ENCODE peak calls at places on chromosomes 5 and 9, in five cellular contexts. W is effector memory CD4-positive, alpha-beta T cell; Y is A549; E is sigmoid colon; G is left ventricle myocardium inferior. J is an unnamed sample.
A peak's percentile ranks its signal among the peaks of the same experiment; 100 is the strongest.

GRCh38 chr5:136038635-136039034 is 9.8 kb downstream of the TGFBI start:
- DNase-seq in W (no peak), Y (no peak), E (no peak), G (no peak), J (no peak)

GRCh38 chr9:79447760-79448159 is 124.0 kb upstream of the TLE4 start:
- DNase-seq in W (no peak), Y (no peak), E (no peak), G (no peak), J (no peak)

GRCh38 chr9:85702881-85703280 is 38.9 kb downstream of the AGTPBP1 start:
- DNase-seq in W (no peak), Y (no peak), E (no peak), G (no peak), J (no peak)

GRCh38 chr5:33343661-33344327 is 97.0 kb upstream of the TARS1 start:
- DNase-seq in W (no peak), Y (no peak), E (no peak), G (no peak), J (no peak)

GRCh38 chr5:11780641-11781345 is 123.5 kb downstream of the CTNND2 start:
- DNase-seq in W (no peak), Y (no peak), E (no peak), G (no peak), J (no peak)

GRCh38 chr5:162512935-162513575 is 445.5 kb downstream of the GABRG2 start:
- DNase-seq in W (no peak), Y (no peak), E (no peak), G (no peak), J (no peak)

GRCh38 chr5:115736690-115737005 is 79.8 kb downstream of the CDO1 start:
- DNase-seq in W (no peak), Y (no peak), E (no peak), G (no peak), J (no peak)

GRCh38 chr5:5316333-5316732 is 106.1 kb upstream of the ICE1 start:
- DNase-seq in W (no peak), Y (no peak), E (no peak), G (no peak), J (no peak)

GRCh38 chr5:157761690-157762611 is 18.4 kb downstream of the LSM11 start:
- DNase-seq in W (no peak), Y (peak; percentile 72), E (no peak), G (no peak), J (peak; percentile 44)

DNA sequence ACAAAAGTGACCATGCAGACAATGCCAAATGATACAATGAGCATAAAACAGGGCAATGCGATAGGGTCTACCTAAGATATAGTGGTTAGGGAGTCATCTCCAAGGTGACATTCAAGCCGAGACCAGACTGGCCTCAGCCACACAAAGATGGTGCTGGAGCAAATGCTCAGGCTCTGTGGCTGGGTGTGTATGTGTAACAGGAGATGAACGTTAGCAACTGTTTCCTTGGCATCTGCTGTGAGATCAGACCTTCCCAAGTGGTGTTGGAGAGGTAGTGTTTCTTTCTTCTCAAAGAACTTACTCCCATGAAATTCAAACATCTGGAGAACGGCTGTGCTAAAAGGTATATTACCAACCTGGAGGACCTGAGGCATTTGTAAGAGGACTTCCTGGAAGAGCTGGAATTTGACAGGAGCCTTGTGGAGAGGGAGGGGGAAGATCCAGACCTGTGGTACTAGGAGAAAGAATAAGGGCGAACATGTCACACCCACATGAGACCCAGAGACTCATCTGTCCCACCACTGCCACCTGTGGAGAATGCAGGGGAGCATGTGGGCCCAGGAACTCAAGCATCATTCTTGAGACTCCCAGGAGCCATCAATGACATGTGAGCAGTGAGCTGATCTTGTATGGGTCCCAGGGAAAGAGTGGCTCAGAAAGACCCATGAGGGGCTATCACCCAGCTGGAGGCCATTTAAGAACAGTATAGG is 21.4 kb upstream of the ANXA6 start:
- DNase-seq in W (no peak), Y (no peak), E (peak; percentile 22), G (no peak), J (no peak)
- H3K27ac ChIP-seq in W (no peak overlapping the region), Y (no peak overlapping the region), E (no peak overlapping the region), G (no peak overlapping the region), J (no peak overlapping the region)

GRCh38 chr5:13919087-13919486 is 25.4 kb downstream of the DNAH5 start:
- DNase-seq in W (no peak), Y (no peak), E (no peak), G (no peak), J (no peak)
- H3K27ac ChIP-seq in W (no peak overlapping the region), Y (no peak overlapping the region), E (no peak overlapping the region), G (no peak overlapping the region), J (no peak overlapping the region)

GRCh38 chr5:16812911-16813310 is 123.2 kb downstream of the MYO10 start:
- DNase-seq in W (no peak), Y (peak; percentile 79), E (no peak), G (no peak), J (no peak)

GRCh38 chr5:16810503-16810854 is 125.6 kb downstream of the MYO10 start:
- DNase-seq in W (no peak), Y (no peak), E (no peak), G (no peak), J (no peak)

GRCh38 chr5:16815432-16815831 is 120.7 kb downstream of the MYO10 start:
- DNase-seq in W (no peak), Y (no peak), E (no peak), G (no peak), J (no peak)

GRCh38 chr5:16809816-16810502 is 126.1 kb downstream of the MYO10 start:
- DNase-seq in W (no peak), Y (no peak), E (no peak), G (peak; percentile 43), J (no peak)

DNA sequence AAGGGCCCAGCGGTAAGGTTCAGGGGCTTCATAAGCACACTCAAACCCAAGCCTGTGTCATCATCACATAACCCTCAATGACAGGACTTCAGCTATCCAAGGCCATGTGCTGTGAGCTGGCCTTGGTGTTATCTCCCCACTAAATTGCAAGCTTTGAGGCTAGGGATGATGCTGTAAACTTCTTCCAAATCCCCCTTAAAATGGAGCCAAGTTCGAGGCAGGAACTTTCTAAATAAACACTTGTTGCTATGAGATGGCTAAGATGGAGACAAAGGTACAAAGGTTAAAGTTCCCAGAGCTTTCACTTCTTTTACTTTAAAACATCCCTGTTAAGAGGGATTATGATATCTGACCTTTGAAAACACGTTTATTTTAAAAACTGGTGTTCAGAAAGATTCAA is 123.6 kb downstream of the MYO10 start:
- DNase-seq in W (no peak), Y (no peak), E (no peak), G (no peak), J (no peak)
- H3K27ac ChIP-seq in W (no peak overlapping the region), Y (peak overlapping the region; percentile 63), E (no peak overlapping the region), G (no peak overlapping the region), J (no peak overlapping the region)

GRCh38 chr9:93126151-93126781 is 7.8 kb downstream of the NINJ1 start:
- DNase-seq in W (no peak), Y (no peak), E (peak; percentile 67), G (peak; percentile 16), J (no peak)
- H3K27ac ChIP-seq in W (peak overlapping the region; percentile 15), Y (no peak overlapping the region), E (peak overlapping the region; percentile 97), G (peak overlapping the region; percentile 93), J (peak overlapping the region; percentile 55)

DNA sequence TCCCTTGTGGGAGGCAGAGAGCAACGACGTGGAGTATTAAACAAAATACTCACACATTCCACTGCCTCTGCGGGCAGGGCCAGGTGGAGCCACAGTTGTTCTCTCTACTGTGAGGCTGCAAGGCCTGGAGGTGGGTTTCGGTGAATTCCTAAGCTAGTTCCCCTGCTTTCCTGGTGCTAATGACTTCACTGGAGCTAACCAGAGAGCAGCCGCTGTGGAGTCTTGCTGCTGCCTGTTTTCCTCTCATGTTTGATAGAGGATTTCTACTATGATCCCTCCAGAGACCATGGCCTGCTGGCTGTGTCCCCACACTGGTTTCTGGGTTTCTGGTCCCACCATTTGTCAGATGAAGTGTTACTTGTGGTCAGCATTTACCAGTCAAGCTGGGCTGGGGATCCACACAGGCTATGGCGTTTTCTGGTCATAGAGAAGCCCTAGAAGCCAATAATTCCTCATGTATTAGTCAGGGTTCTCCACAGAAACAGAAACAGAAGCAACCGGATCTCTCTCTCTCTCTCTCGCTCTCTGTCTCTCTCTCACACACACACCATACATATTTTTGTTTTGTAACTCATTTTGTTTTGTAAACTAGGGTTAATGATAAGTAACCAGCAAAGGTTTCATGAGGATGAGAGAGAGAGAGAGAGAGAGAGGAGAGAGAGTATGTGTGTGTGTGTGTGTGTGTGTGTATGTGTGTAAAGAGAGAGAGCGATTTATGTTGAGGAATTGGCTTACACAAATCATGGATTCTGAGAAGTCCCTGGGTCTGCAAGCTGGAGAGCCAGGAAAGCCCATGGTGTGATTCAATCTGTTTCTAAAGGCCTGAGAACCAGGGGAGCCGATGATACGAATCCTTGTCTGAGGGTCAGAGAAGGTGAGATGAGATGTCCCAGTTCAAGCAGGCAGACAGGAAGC is 403.0 kb downstream of the GADD45G start:
- DNase-seq in W (no peak), Y (no peak), E (no peak), G (no peak), J (no peak)
- H3K27ac ChIP-seq in W (no peak overlapping the region), Y (peak overlapping the region; percentile 20), E (peak overlapping the region; percentile 58), G (no peak overlapping the region), J (no peak overlapping the region)

J was measured in CD4-positive, alpha-beta memory T cell.